ENCODE peak calls at places on chromosomes 11 and 22, in ten cellular contexts. D is PC-9, M is H1, L is upper lobe of left lung, X is heart left ventricle, Q is heart right ventricle, W is stomach, J is coronary artery, H is lower lobe of right lung, O is spleen. P is an unnamed sample.

GRCh38 chr11:134574425-134574824 is 162.4 kb upstream of the B3GAT1 start:
- DNase-seq in D (no peak), M (no peak), L (no peak), X (no peak), Q (no peak), W (no peak), J (peak), H (no peak), O (peak), P (no peak)

GRCh38 chr11:73975479-73975757 is 7.2 kb downstream of the UCP2 start:
- DNase-seq in D (no peak), M (no peak), L (no peak), X (no peak), Q (no peak), W (no peak), J (no peak), H (no peak), O (peak), P (no peak)

GRCh38 chr11:97247601-97248000 is 857.8 kb downstream of the JRKL start:
- DNase-seq in D (no peak), M (no peak), L (no peak), X (no peak), Q (no peak), W (no peak), J (no peak), H (no peak), O (no peak), P (no peak)

GRCh38 chr11:128714881-128715280 is 21.0 kb downstream of the FLI1 start:
- DNase-seq in D (peak), M (no peak), L (no peak), X (no peak), Q (no peak), W (no peak), J (no peak), H (no peak), O (no peak), P (no peak)

GRCh38 chr11:65492637-65493366 is 6.0 kb upstream of the MALAT1 start:
- DNase-seq in D (peak), M (no peak), L (no peak), X (peak), Q (peak), W (peak), J (peak), H (peak), O (no peak), P (peak)

GRCh38 chr11:55895216-55895615 is 12.1 kb downstream of the TRIM51 start:
- DNase-seq in D (no peak), M (no peak), L (no peak), X (no peak), Q (no peak), W (no peak), J (no peak), H (no peak), O (no peak), P (no peak)

GRCh38 chr22:37529652-37530345 is 10.6 kb upstream of the CARD10 start:
- DNase-seq in D (no peak), M (no peak), L (no peak), X (no peak), Q (no peak), W (no peak), J (no peak), H (no peak), O (no peak), P (no peak)

GRCh38 chr22:46150615-46151423 is 493 bp downstream of the PPARA start:
- DNase-seq in D (no peak), M (no peak), L (peak), X (no peak), Q (peak), W (peak), J (no peak), H (peak), O (peak), P (peak)

GRCh38 chr22:35743466-35743865 is 25.8 kb downstream of the APOL5 start:
- DNase-seq in D (no peak), M (no peak), L (no peak), X (no peak), Q (no peak), W (no peak), J (no peak), H (no peak), O (no peak), P (no peak)

GRCh38 chr11:111112614-111113013 is 132.9 kb upstream of the POU2AF2 start:
- DNase-seq in D (no peak), M (no peak), L (no peak), X (no peak), Q (no peak), W (no peak), J (no peak), H (no peak), O (no peak), P (no peak)

GRCh38 chr11:10379022-10379421 is 74.1 kb downstream of the ADM start:
- DNase-seq in D (no peak), M (no peak), L (no peak), X (no peak), Q (no peak), W (no peak), J (no peak), H (no peak), O (no peak), P (no peak)

GRCh38 chr11:115745545-115746265 is 241.5 kb upstream of the CADM1 start:
- DNase-seq in D (no peak), M (no peak), L (no peak), X (peak), Q (peak), W (no peak), J (no peak), H (no peak), O (no peak), P (no peak)

GRCh38 chr22:47153854-47154542 is 391.5 kb downstream of the TBC1D22A start:
- DNase-seq in D (no peak), M (no peak), L (peak), X (no peak), Q (no peak), W (no peak), J (no peak), H (no peak), O (no peak), P (no peak)
- H3K27ac ChIP-seq in D (no peak), M (no peak), L (no peak), X (no peak), Q (no peak), W (no peak), J (peak), H (no peak), O (peak), P (no peak)

GRCh38 chr11:120337896-120338840 is 2.0 kb downstream of the ARHGEF12 start:
- DNase-seq in D (peak), M (no peak), L (no peak), X (no peak), Q (no peak), W (no peak), J (no peak), H (no peak), O (no peak), P (no peak)

GRCh38 chr11:120336641-120337132 is 474 bp downstream of the ARHGEF12 start:
- DNase-seq in D (no peak), M (no peak), L (peak), X (peak), Q (peak), W (no peak), J (peak), H (peak), O (no peak), P (no peak)

GRCh38 chr11:120337133-120337895 is 1.1 kb downstream of the ARHGEF12 start:
- DNase-seq in D (peak), M (no peak), L (no peak), X (peak), Q (peak), W (no peak), J (peak), H (no peak), O (peak), P (no peak)

GRCh38 chr11:120340529-120340928 is 4.3 kb downstream of the ARHGEF12 start:
- DNase-seq in D (peak), M (no peak), L (no peak), X (no peak), Q (no peak), W (no peak), J (no peak), H (no peak), O (no peak), P (no peak)

GRCh38 chr11:120339394-120339890 is 3.2 kb downstream of the ARHGEF12 start:
- DNase-seq in D (peak), M (no peak), L (no peak), X (peak), Q (peak), W (peak), J (no peak), H (no peak), O (no peak), P (no peak)
- H3K4me3 ChIP-seq in D (peak), M (no peak), L (peak), X (peak), Q (peak), W (no peak), J (peak), H (peak), O (no peak), P (no peak)

GRCh38 chr11:1572200-1573076 is at the start of gene DUSP8:
- DNase-seq in D (peak), M (no peak), L (peak), X (peak), Q (peak), W (peak), J (peak), H (peak), O (peak), P (peak)

GRCh38 chr11:1576825-1577224 is 4.8 kb upstream of the DUSP8 start:
- DNase-seq in D (no peak), M (no peak), L (no peak), X (no peak), Q (no peak), W (no peak), J (no peak), H (no peak), O (no peak), P (no peak)

GRCh38 chr11:1573847-1574255 is 1.8 kb upstream of the DUSP8 start:
- DNase-seq in D (peak), M (no peak), L (peak), X (no peak), Q (no peak), W (peak), J (no peak), H (peak), O (no peak), P (no peak)

GRCh38 chr11:1573077-1573846 is 1.2 kb upstream of the DUSP8 start:
- DNase-seq in D (no peak), M (no peak), L (peak), X (no peak), Q (no peak), W (peak), J (no peak), H (no peak), O (no peak), P (no peak)

DNA sequence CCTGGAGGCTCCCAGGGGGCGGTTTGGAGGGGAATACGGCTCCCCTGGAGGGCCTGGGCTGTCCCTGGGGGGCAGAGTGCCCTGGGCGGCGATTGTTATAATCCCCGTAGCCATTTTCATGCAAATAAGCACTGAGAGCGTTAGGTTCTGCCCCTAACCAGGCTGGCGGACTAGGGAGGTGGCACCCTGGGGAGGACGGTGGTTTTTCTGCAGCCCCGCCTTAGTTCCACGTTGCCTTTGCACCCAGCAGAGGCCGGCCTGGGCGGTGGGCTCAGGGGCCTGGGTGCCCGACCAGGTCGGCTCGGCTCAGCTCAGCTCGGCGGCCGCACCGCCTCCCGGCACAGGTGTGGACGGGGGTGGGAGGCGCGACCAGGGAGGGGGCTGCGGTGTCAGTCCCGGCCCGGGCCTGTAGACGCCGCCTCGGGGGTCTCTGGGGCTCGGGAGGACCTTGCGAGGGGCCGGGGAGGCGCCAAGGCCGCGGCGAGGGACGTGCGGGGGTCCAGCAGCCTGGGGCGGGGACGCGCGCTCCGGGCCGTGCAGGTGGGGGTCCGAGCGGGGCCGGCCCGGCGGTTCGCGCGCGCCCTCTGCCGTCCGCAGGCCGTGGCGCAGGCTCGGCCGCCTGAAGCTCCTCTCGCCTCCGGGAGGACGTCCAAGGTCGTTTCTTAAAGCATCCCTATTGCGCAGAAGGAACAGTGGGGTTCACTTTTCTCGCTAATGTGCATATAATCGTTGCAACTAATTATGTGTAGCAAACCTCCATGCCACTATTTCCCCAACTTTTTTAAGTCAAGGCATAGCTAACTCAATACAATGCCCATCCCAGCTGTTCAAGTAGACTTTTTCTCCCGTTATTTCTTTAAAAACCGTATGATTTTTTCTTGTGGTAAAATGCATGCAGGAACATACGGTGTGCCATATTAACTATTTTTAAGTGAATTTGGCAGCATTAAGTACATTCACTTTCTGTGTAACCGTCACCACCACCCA is 2.5 kb upstream of the DUSP8 start:
- DNase-seq in D (no peak), M (no peak), L (peak), X (peak), Q (peak), W (peak), J (no peak), H (no peak), O (peak), P (peak)
- H3K27ac ChIP-seq in D (no peak), M (no peak), L (peak), X (peak), Q (peak), W (peak), J (peak), H (peak), O (peak), P (no peak)

GRCh38 chr11:75765116-75765515 is 3.5 kb upstream of the DGAT2 start:
- DNase-seq in D (no peak), M (no peak), L (no peak), X (no peak), Q (no peak), W (no peak), J (no peak), H (no peak), O (no peak), P (no peak)
- H3K4me3 ChIP-seq in D (no peak), M (no peak), L (no peak), X (no peak), Q (no peak), W (no peak), J (no peak), H (no peak), O (no peak), P (no peak)

DNA sequence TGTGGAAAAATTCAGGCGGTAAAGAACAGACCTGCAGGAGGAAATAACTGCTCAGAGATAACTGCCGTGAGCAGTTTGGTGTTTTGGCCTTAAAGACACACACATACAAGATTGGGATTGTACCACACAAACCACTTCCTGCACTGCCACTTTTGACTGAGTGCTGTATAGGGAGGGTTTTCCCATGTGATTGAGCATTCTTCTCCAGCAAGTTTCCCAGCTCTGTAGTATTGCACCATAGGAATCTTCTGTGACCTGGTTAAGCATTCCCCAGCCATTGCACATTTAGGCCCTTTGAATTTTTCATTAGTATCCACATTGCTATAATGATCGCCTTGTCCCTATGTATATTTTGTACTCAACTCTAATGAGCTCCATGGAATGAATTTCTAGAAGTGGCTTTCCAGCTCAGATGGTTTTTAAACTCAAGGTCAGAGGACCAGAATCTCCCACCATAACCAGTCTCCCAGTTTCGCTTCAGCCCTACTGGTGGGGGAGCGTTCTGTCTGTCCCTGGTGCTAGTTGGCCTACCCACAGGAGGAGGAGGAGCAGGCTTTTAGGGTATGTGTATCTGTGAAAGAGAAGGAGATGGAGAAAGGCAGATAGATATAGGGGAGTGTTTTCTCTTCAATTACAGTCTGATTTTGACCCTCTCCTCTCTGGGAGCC is 9.3 kb downstream of the CD82 start:
- DNase-seq in D (peak), M (no peak), L (no peak), X (no peak), Q (no peak), W (peak), J (no peak), H (no peak), O (peak), P (no peak)
- H3K27ac ChIP-seq in D (peak), M (no peak), L (peak), X (no peak), Q (no peak), W (peak), J (no peak), H (peak), O (peak), P (peak)

GRCh38 chr11:114159320-114159719 is 99.8 kb downstream of the ZBTB16 start:
- DNase-seq in D (no peak), M (no peak), L (no peak), X (no peak), Q (no peak), W (no peak), J (no peak), H (no peak), O (no peak), P (no peak)

GRCh38 chr11:114161486-114162250 is 102.2 kb downstream of the ZBTB16 start:
- DNase-seq in D (no peak), M (no peak), L (no peak), X (no peak), Q (peak), W (no peak), J (no peak), H (no peak), O (no peak), P (no peak)

GRCh38 chr11:114160884-114161283 is 101.4 kb downstream of the ZBTB16 start:
- DNase-seq in D (no peak), M (no peak), L (no peak), X (no peak), Q (no peak), W (no peak), J (no peak), H (no peak), O (no peak), P (no peak)

GRCh38 chr11:114158886-114159285 is 99.4 kb downstream of the ZBTB16 start:
- DNase-seq in D (no peak), M (no peak), L (no peak), X (peak), Q (no peak), W (no peak), J (no peak), H (no peak), O (no peak), P (no peak)

GRCh38 chr11:114159802-114160588 is 100.5 kb downstream of the ZBTB16 start:
- DNase-seq in D (peak), M (no peak), L (peak), X (peak), Q (peak), W (peak), J (peak), H (peak), O (peak), P (peak)
- H3K4me3 ChIP-seq in D (no peak), M (no peak), L (no peak), X (peak), Q (peak), W (peak), J (peak), H (peak), O (no peak), P (no peak)

DNA sequence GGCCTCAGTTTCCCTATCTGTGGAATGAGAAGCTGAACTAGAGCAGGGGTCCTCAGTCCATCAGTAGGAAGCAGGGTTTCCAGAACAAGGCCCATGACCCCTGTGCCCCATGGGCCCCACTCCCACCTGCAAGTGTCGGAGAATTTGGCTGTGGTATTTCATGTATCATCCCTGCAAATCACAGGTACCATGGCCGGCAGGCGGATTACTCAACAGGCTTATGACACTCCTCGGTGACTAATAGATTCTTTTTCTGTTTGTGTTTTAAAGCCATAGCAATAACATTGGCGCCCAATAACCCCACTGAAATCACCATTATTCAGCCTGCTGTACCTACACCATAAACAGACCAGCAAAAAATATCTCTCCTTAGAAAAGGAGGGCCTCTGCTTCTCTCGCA is 60.0 kb upstream of the WNT11 start:
- DNase-seq in D (peak), M (no peak), L (no peak), X (no peak), Q (no peak), W (no peak), J (no peak), H (no peak), O (no peak), P (no peak)
- H3K27ac ChIP-seq in D (peak), M (no peak), L (no peak), X (peak), Q (peak), W (peak), J (peak), H (peak), O (no peak), P (no peak)

GRCh38 chr11:7418916-7419315 is 66.4 kb upstream of the OLFML1 start:
- DNase-seq in D (no peak), M (no peak), L (no peak), X (no peak), Q (no peak), W (no peak), J (no peak), H (no peak), O (no peak), P (no peak)

GRCh38 chr11:7418061-7418460 is 67.2 kb upstream of the OLFML1 start:
- DNase-seq in D (no peak), M (no peak), L (no peak), X (no peak), Q (no peak), W (no peak), J (no peak), H (no peak), O (no peak), P (no peak)

GRCh38 chr11:7422544-7423331 is 62.6 kb upstream of the OLFML1 start:
- DNase-seq in D (no peak), M (no peak), L (no peak), X (no peak), Q (no peak), W (no peak), J (no peak), H (no peak), O (no peak), P (no peak)

GRCh38 chr11:7421136-7421535 is 64.2 kb upstream of the OLFML1 start:
- DNase-seq in D (no peak), M (no peak), L (no peak), X (no peak), Q (no peak), W (no peak), J (no peak), H (no peak), O (no peak), P (no peak)

GRCh38 chr11:7423946-7424345 is 61.4 kb upstream of the OLFML1 start:
- DNase-seq in D (no peak), M (no peak), L (no peak), X (no peak), Q (no peak), W (no peak), J (no peak), H (no peak), O (no peak), P (no peak)
- H3K4me3 ChIP-seq in D (no peak), M (no peak), L (no peak), X (no peak), Q (no peak), W (no peak), J (no peak), H (no peak), O (no peak), P (no peak)

P was measured in HL-60.